ENCODE peak calls at places on chromosomes 4 and X, in four cellular contexts. One of them, this sample, is unnamed.

GRCh38 chr4:83180469-83180968 is 66.0 kb upstream of the PLAC8 start:
- DNase-seq in T-helper 17 cell: no peak
- DNase-seq in fibroblast of the conjunctiva: no peak
- DNase-seq in retina: no peak
- DNase-seq in this sample: no peak

GRCh38 chr4:98932539-98932938 is 3.6 kb upstream of the EIF4E start:
- DNase-seq in T-helper 17 cell: no peak
- DNase-seq in fibroblast of the conjunctiva: no peak
- DNase-seq in retina: no peak
- DNase-seq in this sample: no peak

GRCh38 chr4:82692101-82692780 is 106.4 kb downstream of the SCD5 start:
- DNase-seq in retina: no peak
- DNase-seq in T-helper 17 cell: no peak
- DNase-seq in fibroblast of the conjunctiva: no peak
- DNase-seq in this sample: no peak

GRCh38 chrX:101415180-101416130 is 7.4 kb downstream of the HNRNPH2 start:
- DNase-seq in fibroblast of the conjunctiva: peak; percentile 82
- DNase-seq in T-helper 17 cell: no peak
- DNase-seq in retina: peak; percentile 61
- DNase-seq in this sample: peak; percentile 41

GRCh38 chrX:15714529-15714928 is 23.5 kb upstream of the CA5B start:
- DNase-seq in T-helper 17 cell: no peak
- DNase-seq in fibroblast of the conjunctiva: no peak
- DNase-seq in retina: no peak
- DNase-seq in this sample: no peak

GRCh38 chr4:172830295-172830764 is 338.3 kb upstream of the GALNT7 start:
- DNase-seq in fibroblast of the conjunctiva: no peak
- DNase-seq in T-helper 17 cell: no peak
- DNase-seq in retina: peak; percentile 51
- DNase-seq in this sample: no peak

GRCh38 chrX:154372612-154373022 is 1.8 kb downstream of the FLNA start:
- DNase-seq in fibroblast of the conjunctiva: no peak
- DNase-seq in T-helper 17 cell: peak; percentile 25
- DNase-seq in retina: no peak
- DNase-seq in this sample: no peak

GRCh38 chr4:142222127-142222526 is 585.7 kb downstream of the IL15 start:
- DNase-seq in fibroblast of the conjunctiva: no peak
- DNase-seq in retina: no peak
- DNase-seq in T-helper 17 cell: no peak
- DNase-seq in this sample: no peak

GRCh38 chr4:151389316-151389715 is 19.7 kb upstream of the FHIP1A start:
- DNase-seq in fibroblast of the conjunctiva: peak; percentile 21
- DNase-seq in retina: no peak
- DNase-seq in T-helper 17 cell: no peak
- DNase-seq in this sample: no peak

GRCh38 chrX:55867254-55867653 is 149.7 kb downstream of the RRAGB start:
- DNase-seq in fibroblast of the conjunctiva: no peak
- DNase-seq in T-helper 17 cell: no peak
- DNase-seq in retina: no peak
- DNase-seq in this sample: no peak

GRCh38 chrX:85907316-85907715 is 140.0 kb downstream of the CHM start:
- DNase-seq in retina: no peak
- DNase-seq in T-helper 17 cell: no peak
- DNase-seq in fibroblast of the conjunctiva: no peak
- DNase-seq in this sample: no peak

GRCh38 chr4:186900232-186900900 is 176.7 kb upstream of the FAT1 start:
- DNase-seq in T-helper 17 cell: no peak
- DNase-seq in fibroblast of the conjunctiva: no peak
- DNase-seq in retina: no peak
- DNase-seq in this sample: no peak

GRCh38 chrX:104253567-104254441 is 929 bp downstream of the ESX1 start:
- DNase-seq in fibroblast of the conjunctiva: no peak
- DNase-seq in retina: peak; percentile 40
- DNase-seq in T-helper 17 cell: no peak
- DNase-seq in this sample: peak; percentile 48

GRCh38 chr4:189815404-189816192 is 125.1 kb upstream of the FRG1 start:
- DNase-seq in fibroblast of the conjunctiva: no peak
- DNase-seq in T-helper 17 cell: no peak
- DNase-seq in retina: no peak
- DNase-seq in this sample: no peak

GRCh38 chrX:6738518-6739470 is 203.9 kb upstream of the VCX3A start:
- DNase-seq in retina: no peak
- DNase-seq in T-helper 17 cell: no peak
- DNase-seq in fibroblast of the conjunctiva: no peak
- DNase-seq in this sample: no peak

GRCh38 chr4:181684310-181684709 is 558.9 kb upstream of the TENM3 start:
- DNase-seq in fibroblast of the conjunctiva: no peak
- DNase-seq in retina: no peak
- DNase-seq in T-helper 17 cell: no peak
- DNase-seq in this sample: no peak

GRCh38 chrX:119989905-119990408 is 46.4 kb upstream of the NKAP start:
- DNase-seq in fibroblast of the conjunctiva: no peak
- DNase-seq in T-helper 17 cell: no peak
- DNase-seq in retina: no peak
- DNase-seq in this sample: no peak

GRCh38 chrX:101057095-101057714 is 5.3 kb upstream of the TRMT2B start:
- DNase-seq in fibroblast of the conjunctiva: no peak
- DNase-seq in retina: no peak
- DNase-seq in T-helper 17 cell: no peak
- DNase-seq in this sample: no peak

GRCh38 chr4:140097572-140097971 is 56.4 kb downstream of the MAML3 start:
- DNase-seq in T-helper 17 cell: no peak
- DNase-seq in fibroblast of the conjunctiva: no peak
- DNase-seq in retina: no peak
- DNase-seq in this sample: no peak

GRCh38 chr4:184762100-184762499 is 28.2 kb upstream of the CENPU start:
- DNase-seq in fibroblast of the conjunctiva: no peak
- DNase-seq in retina: no peak
- DNase-seq in T-helper 17 cell: no peak
- DNase-seq in this sample: no peak

GRCh38 chrX:130393451-130394074 is 8.1 kb upstream of the GPR119 start:
- DNase-seq in fibroblast of the conjunctiva: peak; percentile 33
- DNase-seq in retina: peak; percentile 31
- DNase-seq in T-helper 17 cell: no peak
- DNase-seq in this sample: peak; percentile 69

GRCh38 chr4:103306870-103307345 is 108.8 kb upstream of the CENPE start:
- DNase-seq in retina: peak; percentile 73
- DNase-seq in T-helper 17 cell: no peak
- DNase-seq in fibroblast of the conjunctiva: no peak
- DNase-seq in this sample: no peak

GRCh38 chrX:115372026-115372610 is 82.6 kb downstream of the LUZP4 start:
- DNase-seq in T-helper 17 cell: no peak
- DNase-seq in fibroblast of the conjunctiva: peak; percentile 24
- DNase-seq in retina: peak; percentile 14
- DNase-seq in this sample: no peak

GRCh38 chrX:105375816-105376215 is 155.3 kb upstream of the TEX13A start:
- DNase-seq in T-helper 17 cell: no peak
- DNase-seq in retina: no peak
- DNase-seq in fibroblast of the conjunctiva: peak; percentile 24
- DNase-seq in this sample: no peak

GRCh38 chrX:140723251-140723650 is 13.7 kb downstream of the LINC00632 start:
- DNase-seq in retina: no peak
- DNase-seq in fibroblast of the conjunctiva: no peak
- DNase-seq in T-helper 17 cell: no peak
- DNase-seq in this sample: no peak

GRCh38 chr4:26384380-26385057 is 63.7 kb downstream of the RBPJ start:
- DNase-seq in fibroblast of the conjunctiva: no peak
- DNase-seq in T-helper 17 cell: no peak
- DNase-seq in retina: no peak
- DNase-seq in this sample: no peak

GRCh38 chr4:137180349-137180748 is 351.9 kb downstream of the PCDH18 start:
- DNase-seq in fibroblast of the conjunctiva: no peak
- DNase-seq in retina: no peak
- DNase-seq in T-helper 17 cell: no peak
- DNase-seq in this sample: no peak

GRCh38 chr4:41692717-41693345 is 55.7 kb downstream of the PHOX2B start:
- DNase-seq in T-helper 17 cell: no peak
- DNase-seq in retina: peak; percentile 74
- DNase-seq in fibroblast of the conjunctiva: peak; percentile 27
- DNase-seq in this sample: peak; percentile 81

GRCh38 chr4:100986360-100986868 is 360.9 kb downstream of the PPP3CA start:
- DNase-seq in fibroblast of the conjunctiva: no peak
- DNase-seq in T-helper 17 cell: no peak
- DNase-seq in retina: no peak
- DNase-seq in this sample: no peak

GRCh38 chrX:34956915-34957314 is 14.3 kb downstream of the FAM47B start:
- DNase-seq in T-helper 17 cell: no peak
- DNase-seq in retina: no peak
- DNase-seq in fibroblast of the conjunctiva: peak; percentile 9
- DNase-seq in this sample: no peak

GRCh38 chr4:142331132-142331531 is 515.0 kb downstream of the INPP4B start:
- DNase-seq in T-helper 17 cell: no peak
- DNase-seq in retina: no peak
- DNase-seq in fibroblast of the conjunctiva: no peak
- DNase-seq in this sample: no peak

GRCh38 chr4:7610841-7611240 is 176.1 kb upstream of the PSAPL1 start:
- DNase-seq in retina: no peak
- DNase-seq in fibroblast of the conjunctiva: no peak
- DNase-seq in T-helper 17 cell: no peak
- DNase-seq in this sample: no peak

GRCh38 chr4:24053906-24054305 is 164.1 kb upstream of the PPARGC1A start:
- DNase-seq in fibroblast of the conjunctiva: no peak
- DNase-seq in retina: no peak
- DNase-seq in T-helper 17 cell: no peak
- DNase-seq in this sample: no peak

This sample was measured in D341Med.